ENCODE peak calls at places on chromosomes 3 and 15, in nine cellular contexts. J, G, X, C, P, S, O, H and B are unnamed samples.

GRCh38 chr15:43370310-43370974 is 401 bp downstream of the ZSCAN29 start:
- DNase-seq in J (peak), S (peak), H (no peak), C (no peak), X (peak), P (peak), O (peak), G (peak), B (peak)

GRCh38 chr15:43514241-43515057 is 3.0 kb upstream of the MAP1A start:
- DNase-seq in H (no peak), J (peak), G (peak), X (peak), C (no peak), O (peak), S (peak), P (peak), B (peak)

GRCh38 chr3:126181398-126181725 is 976 bp upstream of the ALDH1L1 start:
- DNase-seq in X (no peak), H (no peak), G (no peak), C (no peak), O (no peak), P (no peak), J (peak), S (no peak), B (no peak)

GRCh38 chr15:52171386-52171785 is 19.8 kb downstream of the GNB5 start:
- DNase-seq in C (no peak), O (no peak), H (no peak), J (peak), G (peak), S (no peak), X (no peak), P (no peak), B (peak)

GRCh38 chr15:68619303-68619698 is 40.5 kb downstream of the CORO2B start:
- DNase-seq in P (no peak), J (no peak), H (no peak), X (no peak), O (no peak), C (no peak), G (no peak), S (no peak), B (no peak)

GRCh38 chr3:148816971-148817519 is 10.6 kb upstream of the CPB1 start:
- DNase-seq in J (no peak), H (no peak), C (no peak), G (no peak), S (no peak), O (no peak), P (no peak), X (no peak), B (no peak)

GRCh38 chr15:80659375-80659774 is 35.7 kb upstream of the ABHD17C start:
- DNase-seq in G (peak), X (no peak), H (no peak), C (no peak), O (no peak), J (no peak), P (no peak), S (no peak), B (peak)

GRCh38 chr3:79415351-79415750 is 352.4 kb downstream of the ROBO1 start:
- DNase-seq in H (no peak), J (no peak), O (no peak), P (peak), S (no peak), X (no peak), G (peak), C (no peak), B (no peak)

GRCh38 chr15:100821327-100821726 is 58.3 kb upstream of the ALDH1A3 start:
- DNase-seq in J (no peak), C (no peak), H (no peak), O (no peak), S (no peak), X (no peak), P (peak), G (no peak), B (no peak)

GRCh38 chr15:35827949-35828348 is 282.0 kb upstream of the DPH6 start:
- DNase-seq in J (no peak), S (no peak), O (no peak), C (no peak), P (no peak), H (no peak), G (no peak), X (no peak), B (no peak)

GRCh38 chr15:68711406-68711805 is 109.3 kb downstream of the ANP32A start:
- DNase-seq in H (no peak), P (no peak), J (no peak), X (no peak), C (no peak), S (no peak), G (no peak), O (no peak), B (no peak)

GRCh38 chr15:60215225-60215963 is 182.4 kb downstream of the ANXA2 start:
- DNase-seq in J (peak), C (no peak), G (no peak), P (no peak), H (no peak), X (no peak), O (no peak), S (no peak), B (no peak)

GRCh38 chr3:120428904-120429303 is 21.9 kb downstream of the FSTL1 start:
- DNase-seq in P (peak), X (no peak), G (no peak), S (no peak), H (no peak), C (no peak), J (no peak), O (no peak), B (peak)

GRCh38 chr3:12886106-12886679 is 44.8 kb upstream of the RPL32 start:
- DNase-seq in S (peak), O (no peak), G (no peak), C (no peak), P (no peak), H (no peak), X (no peak), J (no peak), B (no peak)

GRCh38 chr3:124063168-124063909 is 71.4 kb upstream of the ROPN1 start:
- DNase-seq in H (no peak), P (peak), X (no peak), C (no peak), J (no peak), G (peak), O (peak), S (no peak), B (no peak)

GRCh38 chr3:186510374-186511079 is 33.7 kb downstream of the CRYGS start:
- DNase-seq in C (no peak), G (peak), S (peak), X (no peak), P (peak), O (peak), H (no peak), J (no peak), B (peak)
- TF ChIP-seq CTCF in C (no peak), G (no peak), S (peak), X (peak), P (no peak), O (no peak), H (peak), J (no peak), B (no peak)

DNA sequence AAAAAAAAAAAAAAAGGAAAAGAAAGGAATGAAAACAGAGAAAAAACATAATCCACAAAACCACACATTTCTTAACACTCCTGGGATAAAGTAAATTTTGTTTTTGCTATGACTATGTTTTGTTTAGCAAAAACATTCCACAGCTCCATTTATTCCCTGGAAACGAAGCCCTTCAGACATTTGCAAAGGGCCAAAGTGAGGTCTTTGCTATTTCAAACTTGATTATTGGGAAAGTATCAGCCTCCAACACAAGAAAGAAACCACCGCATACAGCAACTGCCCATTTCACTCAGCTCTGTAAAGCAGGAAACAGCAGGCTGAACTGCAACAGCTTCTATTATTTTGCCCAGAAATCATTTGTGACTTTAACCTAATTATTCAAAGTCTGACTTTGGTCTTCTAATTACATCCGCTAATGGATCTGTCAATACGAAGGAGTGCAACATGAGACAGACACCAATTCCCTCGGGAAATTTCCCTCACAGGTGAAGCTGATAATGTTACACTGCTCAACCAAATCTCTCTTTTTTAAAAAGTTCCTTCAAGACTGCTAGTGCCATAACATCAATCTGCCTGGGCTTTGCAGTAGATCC is 72.1 kb downstream of the RFTN1 start:
- DNase-seq in X (no peak), O (peak), C (no peak), J (no peak), G (no peak), P (peak), H (no peak), S (no peak), B (peak)
- H3K4me3 ChIP-seq in X (no peak), O (no peak), C (no peak), J (no peak), G (peak), P (no peak), H (no peak), S (no peak), B (no peak)

DNA sequence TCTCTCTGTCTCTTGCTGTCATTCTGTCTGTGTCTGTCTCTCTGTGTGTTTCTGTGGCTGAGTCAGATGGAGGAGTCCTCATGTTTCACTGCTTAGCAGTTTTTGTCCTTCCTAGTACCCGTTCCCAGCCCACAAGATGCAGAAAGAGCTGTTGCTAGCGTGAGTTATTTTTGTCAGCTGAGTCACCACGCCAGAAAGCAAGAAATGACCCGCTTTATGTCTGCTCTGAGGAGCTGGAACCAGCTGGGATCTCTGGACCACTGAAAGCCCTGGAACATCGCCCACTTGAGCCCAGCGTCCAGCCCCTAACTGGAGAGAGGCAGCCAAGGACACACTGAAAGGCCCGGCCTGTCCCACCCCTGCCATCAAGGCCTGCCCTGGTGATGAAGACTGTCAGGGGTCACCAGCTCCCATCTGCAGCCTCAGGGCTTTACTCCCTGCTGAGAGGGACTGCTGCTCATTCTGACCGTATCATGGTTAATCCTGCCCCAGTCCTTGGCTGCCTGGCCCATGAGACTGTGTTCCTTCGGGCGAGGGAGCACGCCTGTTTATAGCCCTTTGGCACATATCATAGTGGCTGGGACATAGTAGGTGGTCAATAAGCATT is 101.7 kb upstream of the TPM1 start:
- DNase-seq in P (peak), S (peak), H (peak), G (peak), J (no peak), C (peak), O (peak), X (no peak), B (peak)
- TF ChIP-seq CTCF in P (no peak), S (no peak), H (no peak), G (no peak), J (no peak), C (no peak), O (no peak), X (no peak), B (no peak)

GRCh38 chr3:139597947-139598346 is 58.4 kb upstream of the RBP1 start:
- DNase-seq in C (no peak), S (no peak), O (no peak), X (no peak), H (no peak), J (no peak), P (no peak), G (no peak), B (no peak)
- H3K4me3 ChIP-seq in C (no peak), S (no peak), O (no peak), X (no peak), H (no peak), J (no peak), P (no peak), G (no peak), B (no peak)

GRCh38 chr15:48520376-48521155 is 124.9 kb downstream of the FBN1 start:
- DNase-seq in S (no peak), O (no peak), G (no peak), P (no peak), C (no peak), J (peak), X (no peak), H (no peak), B (no peak)
- TF ChIP-seq CTCF in S (no peak), O (no peak), G (no peak), P (no peak), C (no peak), J (peak), X (peak), H (no peak), B (no peak)

DNA sequence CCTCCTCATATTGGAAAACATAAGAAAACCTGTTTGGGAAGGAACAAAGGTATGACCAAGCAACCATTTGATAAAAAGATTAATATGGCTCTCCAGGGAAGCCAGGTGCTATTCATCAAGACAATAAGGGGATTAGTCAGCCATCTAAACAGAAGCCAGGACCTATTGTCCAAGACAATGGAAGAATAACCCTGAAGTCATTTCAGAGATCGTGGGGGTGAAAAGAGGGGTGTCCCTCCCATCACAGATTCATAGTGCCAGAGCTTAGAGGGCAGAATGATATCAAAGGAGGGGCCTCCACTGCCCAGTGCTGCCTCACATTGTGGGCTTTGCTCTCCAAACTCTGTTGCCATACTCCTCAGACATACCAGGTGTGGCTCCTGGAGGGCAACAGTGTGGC is 73.5 kb downstream of the DAPK2 start:
- DNase-seq in C (no peak), S (no peak), P (no peak), X (no peak), G (no peak), J (peak), H (no peak), O (no peak), B (no peak)
- H3K4me3 ChIP-seq in C (no peak), S (no peak), P (no peak), X (no peak), G (no peak), J (no peak), H (no peak), O (no peak), B (no peak)

GRCh38 chr3:46496745-46497555 is 826 bp upstream of the RTP3 start:
- DNase-seq in P (no peak), S (peak), X (no peak), H (no peak), G (peak), C (peak), O (peak), J (peak), B (no peak)
- TF ChIP-seq CTCF in P (peak), S (peak), X (peak), H (peak), G (peak), C (no peak), O (no peak), J (peak), B (peak)

DNA sequence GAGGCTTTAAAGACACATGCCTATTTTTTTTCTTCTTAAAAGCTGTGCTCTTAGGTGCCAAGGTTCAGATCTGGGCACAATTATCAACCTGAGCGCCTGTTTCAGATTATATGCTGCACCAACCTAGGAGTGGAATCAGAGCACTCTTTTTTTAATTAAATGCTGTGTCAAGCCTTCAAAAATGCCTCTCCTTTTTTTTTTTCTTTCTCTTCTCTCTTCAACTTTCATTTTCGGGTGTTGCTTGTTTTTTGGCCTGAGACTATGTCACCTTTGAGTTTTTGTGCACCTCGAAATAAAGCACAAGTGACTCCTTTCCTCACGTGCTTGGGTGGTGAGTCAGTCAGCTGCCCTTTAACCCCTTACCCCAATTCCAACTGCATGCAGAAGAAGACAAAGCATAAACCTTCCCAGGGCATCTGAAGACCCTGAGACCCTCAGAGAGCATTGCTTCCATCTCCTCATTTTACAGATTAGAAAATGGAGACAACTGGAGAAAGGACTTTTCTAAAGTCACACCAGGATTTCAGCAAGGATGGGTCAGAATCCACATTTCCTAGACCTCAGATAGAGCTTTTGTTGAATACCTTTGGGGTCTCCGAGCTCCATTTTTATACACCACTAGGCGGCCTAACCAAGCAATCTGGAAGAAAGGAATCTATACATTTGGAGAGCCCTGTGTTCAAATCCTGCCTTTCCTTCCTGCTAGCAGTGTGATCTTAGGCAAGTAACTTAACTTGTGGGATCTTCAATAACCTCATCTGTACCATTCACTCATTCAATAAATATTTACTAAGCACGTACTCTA is 631 bp upstream of the PRICKLE2 start:
- DNase-seq in S (peak), O (peak), H (no peak), G (peak), C (no peak), J (peak), X (no peak), P (no peak), B (no peak)
- H3K4me3 ChIP-seq in S (peak), O (peak), H (no peak), G (peak), C (no peak), J (peak), X (no peak), P (peak), B (peak)

DNA sequence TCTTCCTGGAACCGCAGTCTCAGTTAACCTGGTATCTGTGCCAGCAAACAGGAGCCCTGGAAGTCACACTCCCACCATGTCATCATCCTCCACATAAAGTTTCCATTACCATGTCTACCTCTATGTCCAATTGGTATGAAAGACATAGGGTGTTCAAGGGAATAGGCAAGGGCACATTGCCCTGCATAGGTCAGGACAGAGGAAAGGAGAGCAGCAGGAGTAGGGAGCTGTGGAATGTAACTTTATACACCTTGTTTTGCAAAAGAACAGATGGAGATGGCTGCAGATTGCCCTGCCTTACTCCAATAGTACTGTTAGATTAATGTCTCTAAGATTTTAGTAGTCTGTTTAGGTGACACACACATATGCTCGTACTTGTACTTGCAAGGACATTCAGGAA is 1056.4 kb downstream of the NTRK3 start:
- DNase-seq in C (no peak), X (no peak), P (no peak), S (no peak), J (no peak), G (no peak), H (no peak), O (no peak), B (no peak)
- TF ChIP-seq CTCF in C (no peak), X (no peak), P (no peak), S (no peak), J (no peak), G (no peak), H (no peak), O (no peak), B (no peak)